ENCODE peak calls at places on chromosomes 12 and 14, in nine cellular contexts. S is occipital lobe; J is mucosa of descending colon; H is AG10803; I is H54; Q is CD4-positive, CD25-positive, alpha-beta regulatory T cell; P is T47D; D is dorsolateral prefrontal cortex; O is RCC 7860. U is an unnamed sample.

GRCh38 chr14:101562659-101563351 is 1.5 kb downstream of the DIO3 start:
- DNase-seq in S (no peak), J (peak; percentile 27), H (no peak), I (no peak), Q (no peak), P (no peak), D (no peak), O (no peak), U (no peak)

GRCh38 chr12:113822986-113823385 is 143.1 kb downstream of the RBM19 start:
- DNase-seq in S (no peak), J (no peak), H (no peak), I (no peak), Q (no peak), P (no peak), D (no peak), O (no peak), U (no peak)

GRCh38 chr14:73452341-73453191 is 5.8 kb downstream of the NUMB start:
- DNase-seq in S (no peak), J (no peak), H (peak; percentile 84), I (peak; percentile 60), Q (no peak), P (no peak), D (no peak), O (no peak), U (no peak)

GRCh38 chr12:68229956-68230355 is 4.3 kb upstream of the IL26 start:
- DNase-seq in S (no peak), J (no peak), H (no peak), I (no peak), Q (no peak), P (no peak), D (no peak), O (no peak), U (no peak)

GRCh38 chr12:2574536-2574935 is 220.2 kb upstream of the FKBP4 start:
- DNase-seq in S (no peak), J (no peak), H (no peak), I (no peak), Q (no peak), P (no peak), D (no peak), O (no peak), U (no peak)

GRCh38 chr14:94756310-94756709 is 13.6 kb downstream of the GSC start:
- DNase-seq in S (no peak), J (no peak), H (no peak), I (no peak), Q (no peak), P (no peak), D (no peak), O (no peak), U (no peak)

GRCh38 chr14:55274144-55274543 is 2.9 kb downstream of the FBXO34 start:
- DNase-seq in S (no peak), J (no peak), H (no peak), I (no peak), Q (no peak), P (no peak), D (no peak), O (no peak), U (no peak)

GRCh38 chr12:50401383-50402155 is 884 bp downstream of the LARP4 start:
- DNase-seq in S (no peak), J (no peak), H (peak; percentile 77), I (no peak), Q (peak; percentile 7), P (no peak), D (no peak), O (no peak), U (no peak)

GRCh38 chr12:128268348-128268725 is 1.4 kb downstream of the TMEM132C start:
- DNase-seq in S (no peak), J (no peak), H (no peak), I (no peak), Q (no peak), P (no peak), D (no peak), O (no peak), U (no peak)

GRCh38 chr14:39145266-39145966 is 24.7 kb downstream of the TRAPPC6B start:
- DNase-seq in S (no peak), J (no peak), H (no peak), I (no peak), Q (no peak), P (no peak), D (no peak), O (no peak), U (no peak)

GRCh38 chr12:53078425-53079225 is 565 bp downstream of the SPRYD3 start:
- DNase-seq in S (no peak), J (no peak), H (peak; percentile 51), I (no peak), Q (no peak), P (no peak), D (no peak), O (no peak), U (no peak)

GRCh38 chr12:55698241-55698955 is 9.3 kb downstream of the ITGA7 start:
- DNase-seq in S (no peak), J (peak; percentile 24), H (no peak), I (no peak), Q (no peak), P (no peak), D (no peak), O (no peak), U (no peak)

GRCh38 chr14:31829256-31829923 is 247.7 kb upstream of the ARHGAP5 start:
- DNase-seq in S (no peak), J (no peak), H (peak; percentile 54), I (no peak), Q (no peak), P (no peak), D (no peak), O (peak; percentile 4), U (no peak)

GRCh38 chr12:121227294-121227693 is 17.4 kb downstream of the P2RX4 start:
- DNase-seq in S (no peak), J (peak; percentile 81), H (no peak), I (no peak), Q (no peak), P (peak; percentile 92), D (no peak), O (no peak), U (no peak)

GRCh38 chr14:27096091-27096490 is 498.3 kb upstream of the NOVA1 start:
- DNase-seq in S (no peak), J (no peak), H (no peak), I (no peak), Q (no peak), P (no peak), D (no peak), O (no peak), U (peak; percentile 3)

GRCh38 chr14:94355191-94355794 is 32.2 kb upstream of the SERPINA6 start:
- DNase-seq in S (peak; percentile 9), J (peak; percentile 53), H (peak; percentile 76), I (no peak), Q (no peak), P (no peak), D (peak; percentile 45), O (peak; percentile 61), U (peak; percentile 65)

GRCh38 chr12:7877421-7877820 is 4.7 kb upstream of the SLC2A14 start:
- DNase-seq in S (no peak), J (no peak), H (no peak), I (no peak), Q (no peak), P (no peak), D (no peak), O (no peak), U (no peak)

GRCh38 chr14:36238666-36239363 is 62.3 kb upstream of the PTCSC3 start:
- DNase-seq in S (no peak), J (no peak), H (peak; percentile 85), I (peak; percentile 9), Q (no peak), P (no peak), D (no peak), O (peak; percentile 40), U (no peak)

GRCh38 chr12:51897181-51897580 is 9.3 kb downstream of the ANKRD33 start:
- DNase-seq in S (no peak), J (no peak), H (peak; percentile 50), I (no peak), Q (no peak), P (no peak), D (no peak), O (no peak), U (no peak)

GRCh38 chr14:104939666-104940410 is 15.2 kb downstream of the PLD4 start:
- DNase-seq in S (no peak), J (no peak), H (no peak), I (no peak), Q (no peak), P (no peak), D (no peak), O (no peak), U (no peak)

GRCh38 chr12:32305163-32305562 is 94.2 kb upstream of the FGD4 start:
- DNase-seq in S (no peak), J (no peak), H (peak; percentile 24), I (no peak), Q (peak; percentile 24), P (no peak), D (no peak), O (no peak), U (no peak)

GRCh38 chr14:94936411-94936892 is 166.5 kb upstream of the GSC start:
- DNase-seq in S (peak; percentile 36), J (peak; percentile 56), H (peak; percentile 86), I (no peak), Q (no peak), P (no peak), D (peak; percentile 85), O (no peak), U (no peak)

GRCh38 chr12:46224401-46224800 is 44.4 kb downstream of the SLC38A1 start:
- DNase-seq in S (no peak), J (no peak), H (peak; percentile 97), I (no peak), Q (no peak), P (no peak), D (no peak), O (no peak), U (no peak)

GRCh38 chr12:53255993-53256392 is 12.1 kb upstream of the ESPL1 start:
- DNase-seq in S (no peak), J (no peak), H (no peak), I (no peak), Q (no peak), P (no peak), D (no peak), O (no peak), U (no peak)

GRCh38 chr12:106644335-106645073 is 61.7 kb downstream of the RFX4 start:
- DNase-seq in S (peak; percentile 61), J (peak; percentile 29), H (no peak), I (no peak), Q (no peak), P (no peak), D (peak; percentile 47), O (no peak), U (no peak)

U was measured in epithelial cell of proximal tubule.